ENCODE peak calls at places on chromosome 18, in six cellular contexts. One of them, this sample, is unnamed.

GRCh38 chr18:12015697-12016062 is 34.4 kb downstream of the IMPA2 start:
- DNase-seq in GM13977: no peak
- DNase-seq in right atrium auricular region: no peak
- DNase-seq in PC-9: no peak
- DNase-seq in cardiac muscle cell: no peak
- DNase-seq in spleen: peak
- DNase-seq in this sample: no peak

GRCh38 chr18:78928076-78928475 is 51.5 kb upstream of the SALL3 start:
- DNase-seq in GM13977: no peak
- DNase-seq in right atrium auricular region: no peak
- DNase-seq in PC-9: no peak
- DNase-seq in cardiac muscle cell: no peak
- DNase-seq in spleen: no peak
- DNase-seq in this sample: no peak

GRCh38 chr18:8003878-8004675 is 437.0 kb downstream of the PTPRM start:
- DNase-seq in GM13977: no peak
- DNase-seq in right atrium auricular region: no peak
- DNase-seq in PC-9: no peak
- DNase-seq in cardiac muscle cell: peak
- DNase-seq in spleen: no peak
- DNase-seq in this sample: no peak

GRCh38 chr18:23331091-23331920 is 121.8 kb upstream of the RIOK3 start:
- DNase-seq in GM13977: no peak
- DNase-seq in right atrium auricular region: no peak
- DNase-seq in PC-9: peak
- DNase-seq in cardiac muscle cell: no peak
- DNase-seq in spleen: no peak
- DNase-seq in this sample: peak

GRCh38 chr18:48790869-48791635 is 159.7 kb downstream of the SMAD7 start:
- DNase-seq in GM13977: no peak
- DNase-seq in right atrium auricular region: no peak
- DNase-seq in PC-9: no peak
- DNase-seq in cardiac muscle cell: no peak
- DNase-seq in spleen: peak
- DNase-seq in this sample: no peak

GRCh38 chr18:43526436-43527150 is 249.3 kb upstream of the SYT4 start:
- DNase-seq in GM13977: no peak
- DNase-seq in right atrium auricular region: no peak
- DNase-seq in PC-9: no peak
- DNase-seq in cardiac muscle cell: no peak
- DNase-seq in spleen: no peak
- DNase-seq in this sample: no peak

GRCh38 chr18:35470440-35470839 is 27.3 kb downstream of the INO80C start:
- DNase-seq in GM13977: no peak
- DNase-seq in right atrium auricular region: no peak
- DNase-seq in PC-9: no peak
- DNase-seq in cardiac muscle cell: no peak
- DNase-seq in spleen: no peak
- DNase-seq in this sample: no peak

GRCh38 chr18:23237524-23238151 is 102.4 kb downstream of the CABLES1 start:
- DNase-seq in GM13977: peak
- DNase-seq in right atrium auricular region: peak
- DNase-seq in PC-9: no peak
- DNase-seq in cardiac muscle cell: no peak
- DNase-seq in spleen: peak
- DNase-seq in this sample: peak

GRCh38 chr18:69948919-69949537 is 1.4 kb upstream of the CD226 start:
- DNase-seq in GM13977: peak
- DNase-seq in right atrium auricular region: peak
- DNase-seq in PC-9: no peak
- DNase-seq in cardiac muscle cell: peak
- DNase-seq in spleen: no peak
- DNase-seq in this sample: no peak

GRCh38 chr18:74353169-74353775 is 37.6 kb downstream of the C18orf63 start:
- DNase-seq in GM13977: peak
- DNase-seq in right atrium auricular region: peak
- DNase-seq in PC-9: peak
- DNase-seq in cardiac muscle cell: peak
- DNase-seq in spleen: no peak
- DNase-seq in this sample: peak

GRCh38 chr18:25189391-25190185 is 162.4 kb downstream of the ZNF521 start:
- DNase-seq in GM13977: no peak
- DNase-seq in right atrium auricular region: no peak
- DNase-seq in PC-9: no peak
- DNase-seq in cardiac muscle cell: no peak
- DNase-seq in spleen: no peak
- DNase-seq in this sample: no peak

GRCh38 chr18:37476182-37476581 is 89.4 kb downstream of the CELF4 start:
- DNase-seq in GM13977: peak
- DNase-seq in right atrium auricular region: no peak
- DNase-seq in PC-9: peak
- DNase-seq in cardiac muscle cell: peak
- DNase-seq in spleen: no peak
- DNase-seq in this sample: no peak

GRCh38 chr18:62877448-62878221 is 162.3 kb downstream of the PHLPP1 start:
- DNase-seq in GM13977: no peak
- DNase-seq in right atrium auricular region: no peak
- DNase-seq in PC-9: no peak
- DNase-seq in cardiac muscle cell: peak
- DNase-seq in spleen: no peak
- DNase-seq in this sample: no peak

GRCh38 chr18:22753130-22753831 is 179.8 kb upstream of the RBBP8 start:
- DNase-seq in GM13977: no peak
- DNase-seq in right atrium auricular region: no peak
- DNase-seq in PC-9: no peak
- DNase-seq in cardiac muscle cell: peak
- DNase-seq in spleen: no peak
- DNase-seq in this sample: no peak

GRCh38 chr18:11147962-11148654 is 1.3 kb downstream of the PIEZO2 start:
- DNase-seq in GM13977: peak
- DNase-seq in right atrium auricular region: no peak
- DNase-seq in PC-9: no peak
- DNase-seq in cardiac muscle cell: no peak
- DNase-seq in spleen: no peak
- DNase-seq in this sample: no peak

GRCh38 chr18:75635096-75635495 is 207.6 kb upstream of the SMIM21 start:
- DNase-seq in GM13977: no peak
- DNase-seq in right atrium auricular region: no peak
- DNase-seq in PC-9: no peak
- DNase-seq in cardiac muscle cell: no peak
- DNase-seq in spleen: no peak
- DNase-seq in this sample: no peak
- TF ChIP-seq CTCF in GM13977: no peak
- TF ChIP-seq CTCF in right atrium auricular region: no peak
- TF ChIP-seq CTCF in PC-9: no peak
- TF ChIP-seq CTCF in cardiac muscle cell: no peak
- TF ChIP-seq CTCF in spleen: no peak
- TF ChIP-seq CTCF in this sample: no peak

GRCh38 chr18:45207328-45207727 is 407.9 kb upstream of the SLC14A2 start:
- DNase-seq in GM13977: no peak
- DNase-seq in right atrium auricular region: no peak
- DNase-seq in PC-9: no peak
- DNase-seq in cardiac muscle cell: no peak
- DNase-seq in spleen: no peak
- DNase-seq in this sample: no peak

GRCh38 chr18:45208164-45208563 is 407.1 kb upstream of the SLC14A2 start:
- DNase-seq in GM13977: no peak
- DNase-seq in right atrium auricular region: no peak
- DNase-seq in PC-9: no peak
- DNase-seq in cardiac muscle cell: no peak
- DNase-seq in spleen: no peak
- DNase-seq in this sample: no peak

GRCh38 chr18:45218436-45218835 is 396.8 kb upstream of the SLC14A2 start:
- DNase-seq in GM13977: no peak
- DNase-seq in right atrium auricular region: no peak
- DNase-seq in PC-9: no peak
- DNase-seq in cardiac muscle cell: no peak
- DNase-seq in spleen: no peak
- DNase-seq in this sample: no peak

GRCh38 chr18:45212186-45213039 is 402.9 kb upstream of the SLC14A2 start:
- DNase-seq in GM13977: peak
- DNase-seq in right atrium auricular region: peak
- DNase-seq in PC-9: peak
- DNase-seq in cardiac muscle cell: peak
- DNase-seq in spleen: peak
- DNase-seq in this sample: peak

DNA sequence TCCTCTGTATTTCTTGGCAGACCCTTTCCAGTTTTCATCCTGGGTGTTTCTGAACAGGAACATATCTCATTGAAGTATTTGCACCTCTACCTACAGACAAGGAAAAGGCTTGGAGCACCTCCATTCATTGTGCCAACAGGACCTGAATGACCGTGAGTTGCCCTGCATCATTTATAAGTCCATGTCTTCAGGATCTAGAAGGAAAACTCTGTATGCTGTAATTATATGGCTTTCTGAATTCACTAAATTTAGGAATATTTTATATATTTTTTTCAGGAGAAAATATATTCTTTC is 402.3 kb upstream of the SLC14A2 start:
- DNase-seq in GM13977: no peak
- DNase-seq in right atrium auricular region: no peak
- DNase-seq in PC-9: no peak
- DNase-seq in cardiac muscle cell: no peak
- DNase-seq in spleen: no peak
- DNase-seq in this sample: no peak
- TF ChIP-seq CTCF in GM13977: no peak
- TF ChIP-seq CTCF in right atrium auricular region: peak
- TF ChIP-seq CTCF in PC-9: peak
- TF ChIP-seq CTCF in cardiac muscle cell: no peak
- TF ChIP-seq CTCF in spleen: peak
- TF ChIP-seq CTCF in this sample: peak

GRCh38 chr18:13216732-13217465 is 1.7 kb upstream of the LDLRAD4 start:
- DNase-seq in GM13977: peak
- DNase-seq in right atrium auricular region: no peak
- DNase-seq in PC-9: no peak
- DNase-seq in cardiac muscle cell: peak
- DNase-seq in spleen: no peak
- DNase-seq in this sample: no peak
- TF ChIP-seq CTCF in GM13977: peak
- TF ChIP-seq CTCF in right atrium auricular region: peak
- TF ChIP-seq CTCF in PC-9: no peak
- TF ChIP-seq CTCF in cardiac muscle cell: peak
- TF ChIP-seq CTCF in spleen: peak
- TF ChIP-seq CTCF in this sample: peak

GRCh38 chr18:9335255-9336045 is 877 bp downstream of the TWSG1 start:
- DNase-seq in GM13977: peak
- DNase-seq in right atrium auricular region: no peak
- DNase-seq in PC-9: no peak
- DNase-seq in cardiac muscle cell: no peak
- DNase-seq in spleen: no peak
- DNase-seq in this sample: no peak
- TF ChIP-seq CTCF in GM13977: no peak
- TF ChIP-seq CTCF in right atrium auricular region: no peak
- TF ChIP-seq CTCF in PC-9: no peak
- TF ChIP-seq CTCF in cardiac muscle cell: no peak
- TF ChIP-seq CTCF in spleen: no peak
- TF ChIP-seq CTCF in this sample: no peak

DNA sequence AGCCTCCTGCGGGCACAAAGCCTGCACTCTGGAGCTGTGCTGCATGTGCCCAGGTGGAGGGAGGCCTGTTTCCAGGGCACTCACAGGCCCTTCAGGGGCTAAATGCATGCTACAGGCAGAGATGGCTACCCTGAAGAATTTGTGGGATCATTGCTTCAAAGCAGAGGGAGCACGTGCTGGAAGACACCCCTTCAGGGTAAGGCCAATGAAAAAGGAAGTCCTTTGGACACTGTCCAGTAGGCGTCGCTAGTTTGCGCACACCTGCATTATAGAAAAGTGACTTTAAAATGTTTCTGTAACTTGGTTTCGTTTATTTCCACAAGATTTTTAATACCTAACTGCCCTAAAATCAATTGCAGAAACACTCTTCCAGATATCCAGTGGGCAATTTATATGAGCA is 325.3 kb downstream of the ZNF516 start:
- DNase-seq in GM13977: no peak
- DNase-seq in right atrium auricular region: no peak
- DNase-seq in PC-9: no peak
- DNase-seq in cardiac muscle cell: no peak
- DNase-seq in spleen: no peak
- DNase-seq in this sample: no peak
- TF ChIP-seq CTCF in GM13977: no peak
- TF ChIP-seq CTCF in right atrium auricular region: no peak
- TF ChIP-seq CTCF in PC-9: peak
- TF ChIP-seq CTCF in cardiac muscle cell: no peak
- TF ChIP-seq CTCF in spleen: no peak
- TF ChIP-seq CTCF in this sample: no peak